ENCODE peak calls at places on chromosome 11, in seven cellular contexts. F, I, O, C, V, N and K are unnamed samples.

GRCh38 chr11:12470236-12470635 is 92.9 kb downstream of the PARVA start:
- DNase-seq in F (no peak), I (no peak), O (no peak), C (no peak), V (no peak), N (no peak), K (no peak)

GRCh38 chr11:34631737-34632104 is 10.8 kb downstream of the EHF start:
- DNase-seq in F (no peak), I (no peak), O (no peak), C (peak; percentile 90), V (no peak), N (no peak), K (no peak)

GRCh38 chr11:132256621-132257227 is 886.3 kb downstream of the NTM start:
- DNase-seq in F (no peak), I (no peak), O (no peak), C (no peak), V (no peak), N (no peak), K (no peak)

GRCh38 chr11:22163394-22163797 is 29.5 kb upstream of the ANO5 start:
- DNase-seq in F (no peak), I (no peak), O (no peak), C (no peak), V (no peak), N (peak; percentile 15), K (no peak)

GRCh38 chr11:79088967-79089366 is 351.9 kb downstream of the TENM4 start:
- DNase-seq in F (peak; percentile 92), I (no peak), O (no peak), C (no peak), V (no peak), N (no peak), K (no peak)

GRCh38 chr11:108122166-108122628 is 830 bp downstream of the ACAT1 start:
- DNase-seq in F (peak; percentile 31), I (no peak), O (no peak), C (no peak), V (peak; percentile 16), N (peak; percentile 57), K (peak; percentile 33)

GRCh38 chr11:21975242-21975641 is 217.6 kb upstream of the ANO5 start:
- DNase-seq in F (peak; percentile 31), I (no peak), O (no peak), C (no peak), V (no peak), N (no peak), K (no peak)

GRCh38 chr11:45354976-45355705 is 69.0 kb upstream of the SYT13 start:
- DNase-seq in F (peak; percentile 94), I (no peak), O (peak; percentile 97), C (peak; percentile 13), V (peak; percentile 55), N (peak; percentile 39), K (peak; percentile 70)

GRCh38 chr11:73429121-73429740 is 53.0 kb downstream of the RELT start:
- DNase-seq in F (no peak), I (no peak), O (no peak), C (no peak), V (peak; percentile 75), N (peak; percentile 80), K (peak; percentile 70)

GRCh38 chr11:44445500-44446340 is 119.7 kb upstream of the CD82 start:
- DNase-seq in F (no peak), I (no peak), O (no peak), C (peak; percentile 65), V (no peak), N (no peak), K (peak; percentile 1)

GRCh38 chr11:6531267-6531752 is 34.2 kb downstream of the DNHD1 start:
- DNase-seq in F (peak; percentile 59), I (peak; percentile 45), O (peak; percentile 54), C (no peak), V (peak; percentile 8), N (peak; percentile 68), K (peak; percentile 59)

GRCh38 chr11:95108159-95108611 is 18.5 kb downstream of the ENDOD1 start:
- DNase-seq in F (peak; percentile 5), I (no peak), O (no peak), C (peak; percentile 91), V (peak; percentile 84), N (peak; percentile 67), K (peak; percentile 87)

GRCh38 chr11:69744435-69744834 is 30.7 kb downstream of the FGF4 start:
- DNase-seq in F (no peak), I (no peak), O (no peak), C (peak; percentile 71), V (peak; percentile 78), N (no peak), K (peak; percentile 84)

GRCh38 chr11:133842730-133843129 is 2.6 kb downstream of the SPATA19 start:
- DNase-seq in F (no peak), I (no peak), O (no peak), C (no peak), V (no peak), N (no peak), K (no peak)

GRCh38 chr11:45143494-45143893 is 2.9 kb upstream of the PRDM11 start:
- DNase-seq in F (no peak), I (no peak), O (no peak), C (no peak), V (no peak), N (no peak), K (no peak)

GRCh38 chr11:125745979-125746378 is at the start of gene PATE1:
- DNase-seq in F (no peak), I (no peak), O (no peak), C (no peak), V (no peak), N (no peak), K (no peak)

GRCh38 chr11:63239254-63239653 is 4.1 kb downstream of the SLC22A25 start:
- DNase-seq in F (no peak), I (no peak), O (no peak), C (no peak), V (no peak), N (no peak), K (no peak)

GRCh38 chr11:126637800-126638175 is 282.3 kb downstream of the ST3GAL4 start:
- DNase-seq in F (no peak), I (no peak), O (peak; percentile 64), C (no peak), V (peak; percentile 97), N (peak; percentile 93), K (peak; percentile 24)

GRCh38 chr11:88016392-88017020 is 158.7 kb downstream of the RAB38 start:
- DNase-seq in F (peak; percentile 75), I (peak; percentile 78), O (peak; percentile 78), C (peak; percentile 79), V (peak; percentile 63), N (peak; percentile 84), K (peak; percentile 77)

GRCh38 chr11:117857734-117858369 is 18.6 kb downstream of the FXYD6 start:
- DNase-seq in F (no peak), I (no peak), O (no peak), C (no peak), V (no peak), N (no peak), K (no peak)

GRCh38 chr11:124748481-124749338 is 3.3 kb downstream of the VSIG2 start:
- DNase-seq in F (no peak), I (no peak), O (no peak), C (peak; percentile 96), V (no peak), N (peak; percentile 67), K (no peak)

GRCh38 chr11:35178067-35178805 is 39.3 kb downstream of the CD44 start:
- DNase-seq in F (no peak), I (no peak), O (no peak), C (no peak), V (no peak), N (no peak), K (no peak)

GRCh38 chr11:104691129-104691528 is 207.1 kb downstream of the CASP12 start:
- DNase-seq in F (no peak), I (no peak), O (no peak), C (no peak), V (no peak), N (no peak), K (no peak)

GRCh38 chr11:108666373-108666772 is 1.5 kb downstream of the DDX10 start:
- DNase-seq in F (no peak), I (no peak), O (no peak), C (no peak), V (no peak), N (peak; percentile 11), K (peak; percentile 13)

GRCh38 chr11:111541209-111542061 is 915 bp downstream of the LAYN start:
- DNase-seq in F (peak; percentile 52), I (no peak), O (peak; percentile 44), C (no peak), V (peak; percentile 91), N (peak; percentile 77), K (peak; percentile 51)

DNA sequence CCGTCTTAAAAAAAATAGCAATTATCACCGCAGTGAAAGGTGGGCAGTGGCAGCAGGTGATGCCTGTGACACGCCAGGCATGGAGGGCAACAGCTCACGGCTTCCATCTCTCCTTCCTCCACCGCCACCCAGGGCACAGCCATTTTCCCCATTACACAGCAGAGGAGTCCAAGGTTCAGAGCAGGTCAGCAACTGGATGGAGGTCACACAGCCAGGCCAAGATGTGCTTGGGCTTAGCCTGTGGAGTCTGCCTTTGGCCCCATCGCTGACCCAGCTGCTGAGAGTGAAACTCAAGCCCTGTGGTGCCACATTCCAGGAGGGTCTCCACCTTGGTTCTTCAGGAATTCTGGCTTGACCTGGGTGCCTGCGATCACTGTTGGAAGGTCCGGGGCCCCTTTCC is 411.1 kb downstream of the SHANK2 start:
- DNase-seq in F (no peak), I (no peak), O (no peak), C (no peak), V (no peak), N (no peak), K (no peak)
- H3K9me3 ChIP-seq in F (no peaks in the 10 kb centered on the region), I (no peaks in the 10 kb centered on the region), O (no peaks in the 10 kb centered on the region), C (no peaks in the 10 kb centered on the region), V (no peaks in the 10 kb centered on the region), N (no peaks in the 10 kb centered on the region), K (no peaks in the 10 kb centered on the region)

GRCh38 chr11:1832989-1833365 is 1.8 kb upstream of the SYT8 start:
- DNase-seq in F (peak; percentile 47), I (no peak), O (no peak), C (no peak), V (no peak), N (no peak), K (no peak)

GRCh38 chr11:1834132-1834610 is 619 bp upstream of the SYT8 start:
- DNase-seq in F (no peak), I (peak; percentile 74), O (no peak), C (peak; percentile 87), V (no peak), N (no peak), K (no peak)

GRCh38 chr11:1831338-1832180 is 3.2 kb upstream of the SYT8 start:
- DNase-seq in F (no peak), I (no peak), O (no peak), C (no peak), V (no peak), N (no peak), K (no peak)

GRCh38 chr11:1830500-1831223 is 4.1 kb upstream of the SYT8 start:
- DNase-seq in F (no peak), I (no peak), O (no peak), C (peak; percentile 73), V (no peak), N (no peak), K (peak; percentile 12)

GRCh38 chr11:1832181-1832988 is 2.4 kb upstream of the SYT8 start:
- DNase-seq in F (peak; percentile 80), I (no peak), O (peak; percentile 40), C (no peak), V (no peak), N (peak; percentile 28), K (peak; percentile 8)
- H3K4me3 ChIP-seq in F (peak overlapping the region; percentile 41), I (peak overlapping the region; percentile 55), O (no peak overlapping the region), C (peak overlapping the region; percentile 31), V (no peak overlapping the region), N (no peak overlapping the region), K (no peak overlapping the region)

GRCh38 chr11:112608466-112608865 is 347.8 kb upstream of the PLET1 start:
- DNase-seq in F (no peak), I (no peak), O (peak; percentile 60), C (no peak), V (no peak), N (no peak), K (no peak)
- TF ChIP-seq EZH2 in F (no peak), I (no peak), O (no peak), C (no peak), V (no peak), N (no peak), K (no peak)

GRCh38 chr11:96230686-96231085 is 112.3 kb downstream of the MAML2 start:
- DNase-seq in F (no peak), I (no peak), O (peak; percentile 52), C (no peak), V (no peak), N (no peak), K (no peak)
- H3K9me3 ChIP-seq in F (no peaks in the 10 kb centered on the region), I (no peaks in the 10 kb centered on the region), O (no peaks in the 10 kb centered on the region), C (no peaks in the 10 kb centered on the region), V (no peaks in the 10 kb centered on the region), N (no peaks in the 10 kb centered on the region), K (no peaks in the 10 kb centered on the region)